ENCODE peak calls at places on chromosomes 1 and 21, in five cellular contexts. O, D, N, A and B are unnamed samples.

GRCh38 chr21:14382486-14382834 is 486 bp downstream of the HSPA13 start:
- DNase-seq in O (no peak), D (no peak), N (no peak), A (no peak), B (no peak)

GRCh38 chr21:27813750-27814149 is 846.9 kb upstream of the ADAMTS5 start:
- DNase-seq in O (no peak), D (no peak), N (no peak), A (no peak), B (no peak)

GRCh38 chr21:42849759-42850412 is 29.5 kb downstream of the WDR4 start:
- DNase-seq in O (no peak), D (no peak), N (no peak), A (no peak), B (no peak)

GRCh38 chr1:164637461-164638375 is 78.7 kb downstream of the PBX1 start:
- DNase-seq in O (no peak), D (no peak), N (no peak), A (no peak), B (peak; percentile 56)

GRCh38 chr1:179848233-179848632 is 29.4 kb downstream of the TOR1AIP2 start:
- DNase-seq in O (no peak), D (no peak), N (no peak), A (no peak), B (no peak)

GRCh38 chr1:145858238-145858936 is 494 bp downstream of the PIAS3 start:
- DNase-seq in O (peak; percentile 70), D (peak; percentile 93), N (no peak), A (no peak), B (no peak)

GRCh38 chr1:248783367-248783766 is 27.8 kb upstream of the LYPD8 start:
- DNase-seq in O (no peak), D (no peak), N (no peak), A (no peak), B (no peak)

GRCh38 chr21:35026617-35027557 is 22.2 kb downstream of the RUNX1 start:
- DNase-seq in O (peak; percentile 84), D (peak; percentile 71), N (peak; percentile 95), A (no peak), B (no peak)

GRCh38 chr1:177809844-177810243 is 160.0 kb downstream of the SEC16B start:
- DNase-seq in O (no peak), D (no peak), N (no peak), A (peak; percentile 38), B (no peak)

GRCh38 chr1:111904478-111905218 is 84.8 kb downstream of the KCND3 start:
- DNase-seq in O (no peak), D (no peak), N (no peak), A (no peak), B (no peak)

GRCh38 chr1:1841575-1841991 is 49.3 kb downstream of the GNB1 start:
- DNase-seq in O (no peak), D (no peak), N (no peak), A (no peak), B (no peak)

DNA sequence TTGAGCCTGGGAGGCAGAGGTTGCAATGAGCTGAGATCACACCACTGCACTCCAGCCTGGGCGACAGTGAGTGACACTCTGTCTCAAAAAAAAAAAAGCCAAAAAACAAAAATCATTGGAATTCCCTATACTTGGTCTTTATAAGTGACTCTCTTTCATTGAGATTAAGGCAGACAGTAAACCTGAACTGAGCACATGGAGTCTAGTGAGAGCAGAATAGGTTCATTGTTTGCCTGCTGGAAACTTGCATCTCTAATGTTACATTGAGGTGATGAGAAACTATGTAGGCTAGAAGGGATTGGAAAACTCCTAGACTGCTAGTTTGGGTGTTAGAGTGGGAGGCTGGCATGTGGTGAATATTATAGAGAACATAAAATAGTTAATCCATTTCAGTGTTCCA is 25.4 kb downstream of the MAST2 start:
- DNase-seq in O (no peak), D (no peak), N (no peak), A (no peak), B (no peak)
- TF ChIP-seq SRF in O (no peak), D (no peak), N (no peak), A (no peak), B (no peak)

DNA sequence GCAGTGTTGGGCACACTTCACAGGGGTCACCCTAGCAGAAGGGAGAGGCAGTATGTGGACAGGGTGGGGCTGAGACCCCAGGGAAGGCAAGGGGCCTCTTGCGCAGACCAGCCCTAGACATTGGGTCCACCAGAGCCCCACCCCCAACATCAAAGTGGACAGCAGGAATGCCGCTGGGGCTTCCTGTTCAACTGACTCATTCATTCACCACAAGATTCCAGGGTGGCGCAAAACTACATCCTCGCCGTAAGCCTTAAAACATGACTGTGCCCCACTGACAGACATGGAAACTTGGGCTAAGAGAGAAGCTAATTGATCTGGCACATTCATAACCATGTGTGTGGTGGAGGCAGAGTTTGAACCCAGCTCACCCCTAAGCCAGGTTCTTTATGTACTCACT is 14.0 kb downstream of the COL16A1 start:
- DNase-seq in O (no peak), D (no peak), N (no peak), A (no peak), B (peak; percentile 67)
- TF ChIP-seq SRF in O (no peak), D (no peak), N (no peak), A (no peak), B (no peak)

GRCh38 chr1:4087530-4088420 is 187.7 kb upstream of the C1orf174 start:
- DNase-seq in O (no peak), D (no peak), N (no peak), A (no peak), B (no peak)

GRCh38 chr1:4086085-4086850 is 186.2 kb upstream of the C1orf174 start:
- DNase-seq in O (no peak), D (no peak), N (no peak), A (no peak), B (no peak)

GRCh38 chr1:4088676-4089075 is 188.6 kb upstream of the C1orf174 start:
- DNase-seq in O (no peak), D (no peak), N (no peak), A (no peak), B (no peak)

GRCh38 chr1:4084896-4085295 is 184.8 kb upstream of the C1orf174 start:
- DNase-seq in O (no peak), D (no peak), N (no peak), A (no peak), B (no peak)

DNA sequence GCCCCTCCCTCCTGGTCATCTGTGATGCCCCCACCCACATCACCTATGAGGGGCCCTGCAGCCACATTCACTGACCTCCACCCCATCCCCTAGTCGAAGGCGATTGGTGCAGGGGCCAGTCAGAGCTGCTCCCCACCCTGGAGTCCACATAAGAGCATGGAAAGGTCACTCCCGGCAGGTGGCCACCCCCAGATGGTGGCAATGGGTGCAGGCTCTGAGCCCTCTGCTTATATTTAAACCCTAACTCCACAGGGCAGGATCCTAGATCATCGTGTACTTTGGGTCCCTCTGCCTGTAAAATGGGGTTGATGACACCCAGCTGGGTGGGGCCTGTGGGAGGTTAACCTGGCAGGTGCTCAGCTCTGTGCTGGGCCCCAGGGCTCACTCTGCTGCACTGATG is 186.8 kb upstream of the C1orf174 start:
- DNase-seq in O (no peak), D (no peak), N (no peak), A (no peak), B (no peak)
- TF ChIP-seq SRF in O (no peak), D (no peak), N (no peak), A (no peak), B (no peak)

DNA sequence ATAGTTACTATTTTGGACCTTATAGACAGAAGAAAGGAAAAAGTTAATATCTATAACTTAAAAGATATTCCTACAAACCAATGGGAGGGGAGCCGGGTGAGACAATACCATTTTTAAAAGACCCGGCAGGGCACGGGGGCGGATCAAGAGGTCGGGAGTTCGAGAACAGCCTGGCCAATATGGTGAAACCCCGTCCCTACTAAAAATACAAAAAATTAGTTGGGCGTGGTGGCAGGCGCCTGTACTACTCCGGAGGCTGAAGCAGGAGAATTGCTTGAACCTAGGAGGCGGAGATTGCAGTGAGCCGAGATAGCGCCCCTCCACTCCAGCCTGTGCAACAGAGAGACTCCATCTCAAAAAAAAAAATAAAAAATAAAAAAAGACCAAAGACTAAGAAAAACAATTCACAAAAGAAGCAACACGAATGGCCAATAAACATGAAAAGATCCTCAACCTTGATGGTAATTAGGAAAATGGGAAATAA is 1.2 kb upstream of the PSMB2 start:
- DNase-seq in O (peak; percentile 38), D (no peak), N (no peak), A (no peak), B (no peak)
- TF ChIP-seq SRF in O (no peak), D (no peak), N (no peak), A (no peak), B (no peak)

GRCh38 chr1:206606867-206607266 is 5.4 kb downstream of the EIF2D start:
- DNase-seq in O (peak; percentile 78), D (no peak), N (peak; percentile 56), A (no peak), B (peak; percentile 36)
- TF ChIP-seq SRF in O (no peak), D (no peak), N (no peak), A (no peak), B (no peak)

DNA sequence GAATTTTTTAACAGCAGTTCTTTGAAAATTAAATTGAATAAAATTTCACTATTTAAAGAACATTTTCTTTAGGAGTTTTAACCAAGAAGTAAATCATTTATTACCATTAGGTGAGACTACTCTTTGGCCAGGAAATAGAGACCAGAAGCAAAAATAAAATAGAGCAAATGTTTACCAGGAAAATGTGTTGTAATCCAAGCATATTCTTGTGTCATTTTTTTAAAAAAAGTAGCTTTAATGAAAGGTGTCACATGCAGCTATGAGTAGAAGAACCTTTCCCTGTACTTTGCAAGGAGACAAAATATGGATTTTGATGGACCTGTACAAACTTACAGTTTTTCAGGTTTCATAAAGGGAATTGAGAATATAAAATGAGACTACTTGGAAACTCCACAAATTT is 140.8 kb downstream of the NFIA start:
- DNase-seq in O (no peak), D (no peak), N (peak; percentile 58), A (no peak), B (no peak)
- TF ChIP-seq SRF in O (no peak), D (no peak), N (no peak), A (no peak), B (no peak)

GRCh38 chr21:46109251-46110221 is 11.6 kb downstream of the COL6A2 start:
- DNase-seq in O (no peak), D (no peak), N (no peak), A (no peak), B (no peak)

GRCh38 chr21:46108827-46109226 is 10.9 kb downstream of the COL6A2 start:
- DNase-seq in O (no peak), D (no peak), N (no peak), A (no peak), B (no peak)

GRCh38 chr21:46111857-46112730 is 14.2 kb downstream of the COL6A2 start:
- DNase-seq in O (no peak), D (no peak), N (no peak), A (no peak), B (no peak)

GRCh38 chr21:46111193-46111571 is 13.3 kb downstream of the COL6A2 start:
- DNase-seq in O (no peak), D (no peak), N (no peak), A (no peak), B (no peak)

GRCh38 chr21:46110499-46111192 is 12.7 kb downstream of the COL6A2 start:
- DNase-seq in O (peak; percentile 8), D (peak; percentile 52), N (no peak), A (no peak), B (no peak)
- TF ChIP-seq SRF in O (no peak), D (no peak), N (no peak), A (no peak), B (no peak)

DNA sequence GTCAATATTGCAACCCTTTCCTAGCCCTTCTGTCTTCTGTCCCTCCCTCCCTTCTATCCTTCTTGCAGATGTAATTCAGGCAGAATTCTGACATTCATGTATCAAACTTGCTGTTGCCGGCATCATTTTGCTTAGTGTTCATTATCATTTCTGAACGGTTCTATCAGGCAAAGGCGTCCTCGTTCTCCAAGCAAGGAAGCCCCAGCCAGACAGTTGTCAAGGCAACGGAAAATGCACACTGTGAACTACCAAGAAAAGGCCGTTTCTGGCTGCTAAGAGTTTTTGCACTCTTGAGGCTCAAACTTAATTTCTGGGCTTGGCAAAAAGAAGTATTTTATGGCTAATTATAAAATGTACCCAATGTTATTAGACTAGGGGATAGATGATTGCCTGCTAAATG is 164.8 kb upstream of the KCNJ15 start:
- DNase-seq in O (no peak), D (no peak), N (no peak), A (no peak), B (no peak)
- TF ChIP-seq SRF in O (no peak), D (no peak), N (no peak), A (no peak), B (no peak)